ENCODE peak calls at places on chromosomes 12 and 14, in six cellular contexts. V is CD8-positive, alpha-beta T cell; W is IMR-90; G is OCI-LY7; D is activated CD8-positive, alpha-beta T cell treated with anti-CD3 and anti-CD28 coated beads for 36 hours; X is GM04504. I is an unnamed sample.
A peak's percentile ranks its signal among the peaks of the same experiment; 100 is the strongest.

GRCh38 chr14:67387195-67387594 is 24.8 kb downstream of the PLEK2 start:
- DNase-seq in W (peak; percentile 56), D (no peak), G (no peak), X (peak; percentile 9), V (no peak), I (no peak)

GRCh38 chr12:45587877-45588530 is 141.5 kb upstream of the ARID2 start:
- DNase-seq in W (no peak), D (no peak), V (no peak), X (peak; percentile 4), G (no peak), I (no peak)

GRCh38 chr12:122740351-122740750 is 9.7 kb upstream of the HCAR1 start:
- DNase-seq in W (no peak), G (no peak), X (no peak), V (no peak), D (no peak), I (peak; percentile 29)

GRCh38 chr14:71606064-71606463 is 326.2 kb upstream of the RGS6 start:
- DNase-seq in V (no peak), G (no peak), W (no peak), X (no peak), D (no peak), I (no peak)

GRCh38 chr12:93352321-93352720 is 25.4 kb upstream of the NUDT4 start:
- DNase-seq in W (no peak), X (no peak), V (no peak), G (no peak), D (no peak), I (no peak)

GRCh38 chr14:81132492-81132891 is 88.3 kb downstream of the GTF2A1 start:
- DNase-seq in W (no peak), V (no peak), X (no peak), D (no peak), G (no peak), I (no peak)

GRCh38 chr12:109239179-109239578 is 69.9 kb downstream of the FOXN4 start:
- DNase-seq in V (no peak), W (no peak), D (no peak), X (no peak), G (no peak), I (no peak)

GRCh38 chr12:99558113-99558512 is 89.4 kb upstream of the GARIN6 start:
- DNase-seq in V (no peak), D (no peak), W (no peak), G (no peak), X (no peak), I (no peak)

GRCh38 chr14:82075566-82075965 is 541.9 kb upstream of the SEL1L start:
- DNase-seq in X (no peak), D (peak; percentile 28), G (peak; percentile 31), V (no peak), W (no peak), I (peak; percentile 49)

GRCh38 chr14:105305350-105305749 is 4.5 kb upstream of the BRF1 start:
- DNase-seq in X (no peak), W (no peak), G (no peak), V (peak; percentile 19), D (peak; percentile 35), I (no peak)

GRCh38 chr12:116384629-116385485 is 107.4 kb upstream of the MED13L start:
- DNase-seq in G (peak; percentile 9), V (no peak), W (peak; percentile 76), D (peak; percentile 17), X (no peak), I (peak; percentile 86)

GRCh38 chr12:121536929-121537813 is 43.7 kb downstream of the KDM2B start:
- DNase-seq in D (peak; percentile 83), V (peak; percentile 51), G (peak; percentile 89), W (peak; percentile 77), X (no peak), I (peak; percentile 85)

GRCh38 chr14:96054661-96055060 is 15.5 kb downstream of the C14orf132 start:
- DNase-seq in G (no peak), V (no peak), W (no peak), D (no peak), X (no peak), I (no peak)

GRCh38 chr14:71006200-71006563 is 98.9 kb downstream of the PCNX1 start:
- DNase-seq in V (no peak), X (no peak), G (no peak), W (peak; percentile 36), D (no peak), I (no peak)

GRCh38 chr14:68781161-68782021 is 11.5 kb downstream of the ZFP36L1 start:
- DNase-seq in G (peak; percentile 39), X (no peak), D (peak; percentile 81), W (no peak), V (peak; percentile 76), I (peak; percentile 75)

GRCh38 chr12:75852143-75852542 is 179.4 kb downstream of the PHLDA1 start:
- DNase-seq in G (no peak), W (peak; percentile 48), X (no peak), V (no peak), D (no peak), I (no peak)

GRCh38 chr14:54737132-54737711 is 165.4 kb downstream of the GCH1 start:
- DNase-seq in D (peak; percentile 60), G (no peak), X (peak; percentile 23), W (peak; percentile 82), V (no peak), I (peak; percentile 13)

GRCh38 chr12:24728366-24728765 is 220.5 kb downstream of the BCAT1 start:
- DNase-seq in G (peak; percentile 55), X (no peak), V (no peak), W (peak; percentile 55), D (peak; percentile 14), I (peak; percentile 72)

GRCh38 chr14:65206078-65206447 is 103.7 kb upstream of the MAX start:
- DNase-seq in G (peak; percentile 43), X (no peak), W (no peak), V (no peak), D (no peak), I (no peak)

GRCh38 chr12:124481772-124482566 is 85.4 kb downstream of the NCOR2 start:
- DNase-seq in V (no peak), D (no peak), W (no peak), X (no peak), G (no peak), I (no peak)

GRCh38 chr12:20099395-20099976 is 268.9 kb upstream of the PDE3A start:
- DNase-seq in V (no peak), D (no peak), G (no peak), X (no peak), W (no peak), I (no peak)

GRCh38 chr14:103710771-103711392 is 4.4 kb downstream of the XRCC3 start:
- DNase-seq in G (no peak), D (no peak), V (no peak), X (no peak), W (no peak), I (no peak)

GRCh38 chr12:100593490-100593889 is 20.0 kb downstream of the GAS2L3 start:
- DNase-seq in X (no peak), V (no peak), D (no peak), W (no peak), G (no peak), I (no peak)

GRCh38 chr14:89473569-89473968 is 56.5 kb upstream of the FOXN3 start:
- DNase-seq in W (no peak), V (no peak), G (no peak), X (no peak), D (no peak), I (no peak)

GRCh38 chr14:75443203-75443969 is 15.6 kb downstream of the JDP2 start:
- DNase-seq in V (no peak), D (no peak), X (no peak), G (no peak), W (no peak), I (no peak)

GRCh38 chr12:124520258-124520657 is 47.2 kb downstream of the NCOR2 start:
- DNase-seq in V (no peak), X (no peak), D (no peak), W (peak; percentile 29), G (no peak), I (no peak)

GRCh38 chr12:131087302-131087818 is 133.7 kb downstream of the ADGRD1 start:
- DNase-seq in G (no peak), W (no peak), V (no peak), X (no peak), D (no peak), I (no peak)

GRCh38 chr14:92586001-92586947 is 72.7 kb downstream of the RIN3 start:
- DNase-seq in V (peak; percentile 38), G (no peak), D (peak; percentile 64), X (peak; percentile 96), W (peak; percentile 99), I (peak; percentile 87)

GRCh38 chr14:99708449-99708848 is 24.4 kb downstream of the CYP46A1 start:
- DNase-seq in V (no peak), W (no peak), D (no peak), G (no peak), X (no peak), I (no peak)

GRCh38 chr14:60621386-60621785 is 27.9 kb downstream of the SIX1 start:
- DNase-seq in X (no peak), D (no peak), V (no peak), G (no peak), W (no peak), I (no peak)

GRCh38 chr12:57090924-57091632 is 2.2 kb downstream of the NAB2 start:
- DNase-seq in X (no peak), D (no peak), W (no peak), V (no peak), G (no peak), I (no peak)

GRCh38 chr12:64825143-64826011 is 930 bp downstream of the TBC1D30 start:
- DNase-seq in G (no peak), V (no peak), X (no peak), W (no peak), D (peak; percentile 40), I (no peak)